ENCODE peak calls at places on chromosomes 1 and 21, in nine cellular contexts. L, P, N, W, A, K, T, D and J are unnamed samples.

GRCh38 chr1:56180806-56181205 is 398.6 kb downstream of the PLPP3 start:
- DNase-seq in L (no peak), P (no peak), N (no peak), W (no peak), A (peak), K (no peak), T (peak), D (no peak), J (no peak)

GRCh38 chr1:183757061-183757460 is 47.9 kb upstream of the RGL1 start:
- DNase-seq in L (no peak), P (no peak), N (no peak), W (no peak), A (peak), K (no peak), T (no peak), D (no peak), J (peak)

GRCh38 chr1:27858949-27859576 is 13.3 kb upstream of the THEMIS2 start:
- DNase-seq in L (no peak), P (no peak), N (no peak), W (no peak), A (no peak), K (no peak), T (no peak), D (no peak), J (no peak)

GRCh38 chr21:31260790-31261189 is 83.3 kb downstream of the TIAM1 start:
- DNase-seq in L (no peak), P (no peak), N (no peak), W (no peak), A (peak), K (no peak), T (no peak), D (no peak), J (no peak)

GRCh38 chr1:1181129-1181937 is 7.7 kb downstream of the TTLL10 start:
- DNase-seq in L (no peak), P (no peak), N (no peak), W (no peak), A (no peak), K (no peak), T (no peak), D (no peak), J (no peak)

GRCh38 chr21:45529785-45530422 is 12.3 kb downstream of the SLC19A1 start:
- DNase-seq in L (no peak), P (no peak), N (no peak), W (no peak), A (no peak), K (no peak), T (no peak), D (peak), J (no peak)

GRCh38 chr1:169103002-169103401 is 3.5 kb upstream of the ATP1B1 start:
- DNase-seq in L (no peak), P (no peak), N (no peak), W (no peak), A (no peak), K (no peak), T (no peak), D (no peak), J (no peak)

GRCh38 chr1:151613275-151613867 is 1.5 kb downstream of the SNX27 start:
- DNase-seq in L (no peak), P (no peak), N (no peak), W (no peak), A (no peak), K (no peak), T (no peak), D (no peak), J (no peak)

GRCh38 chr1:176033474-176033873 is 173.6 kb downstream of the COP1 start:
- DNase-seq in L (no peak), P (no peak), N (no peak), W (no peak), A (peak), K (no peak), T (no peak), D (no peak), J (no peak)

GRCh38 chr21:42962360-42963007 is 11.9 kb upstream of the PKNOX1 start:
- DNase-seq in L (no peak), P (no peak), N (no peak), W (no peak), A (no peak), K (no peak), T (no peak), D (no peak), J (no peak)